ENCODE peak calls at places on chromosomes 16 and 17, in ten cellular contexts. C, J, F, P, X, V, A, Q, G and I are unnamed samples.

GRCh38 chr16:51408357-51408756 is 257.3 kb upstream of the SALL1 start:
- DNase-seq in C (no peak), J (no peak), F (no peak), P (no peak), X (no peak), V (no peak), A (peak), Q (peak), G (peak), I (no peak)

GRCh38 chr17:1673041-1673790 is 11.5 kb downstream of the PRPF8 start:
- DNase-seq in C (no peak), J (no peak), F (peak), P (no peak), X (no peak), V (no peak), A (no peak), Q (no peak), G (no peak), I (no peak)

GRCh38 chr17:1905190-1905919 is 75.5 kb downstream of the RPA1 start:
- DNase-seq in C (no peak), J (no peak), F (no peak), P (no peak), X (no peak), V (no peak), A (no peak), Q (no peak), G (no peak), I (peak)

GRCh38 chr17:494601-495195 is 142.1 kb upstream of the RPH3AL start:
- DNase-seq in C (no peak), J (no peak), F (no peak), P (no peak), X (no peak), V (no peak), A (no peak), Q (no peak), G (no peak), I (no peak)

GRCh38 chr17:33520404-33521032 is 227.4 kb upstream of the ASIC2 start:
- DNase-seq in C (no peak), J (peak), F (no peak), P (peak), X (peak), V (peak), A (peak), Q (no peak), G (peak), I (peak)

GRCh38 chr16:85238233-85238647 is 126.0 kb upstream of the CIBAR2 start:
- DNase-seq in C (no peak), J (peak), F (no peak), P (peak), X (peak), V (no peak), A (peak), Q (no peak), G (peak), I (peak)

GRCh38 chr17:82092094-82092586 is 5.9 kb downstream of the FASN start:
- DNase-seq in C (no peak), J (no peak), F (peak), P (no peak), X (no peak), V (no peak), A (no peak), Q (no peak), G (no peak), I (no peak)

GRCh38 chr16:85562102-85562786 is 50.9 kb upstream of the GSE1 start:
- DNase-seq in C (no peak), J (no peak), F (peak), P (no peak), X (no peak), V (no peak), A (no peak), Q (no peak), G (no peak), I (no peak)

GRCh38 chr17:47907932-47908562 is 12.0 kb downstream of the SP2 start:
- DNase-seq in C (no peak), J (no peak), F (no peak), P (no peak), X (no peak), V (no peak), A (peak), Q (no peak), G (no peak), I (no peak)

GRCh38 chr16:89890200-89890599 is 16.8 kb downstream of the TCF25 start:
- DNase-seq in C (no peak), J (no peak), F (no peak), P (no peak), X (no peak), V (no peak), A (no peak), Q (no peak), G (no peak), I (no peak)

GRCh38 chr17:1087381-1088241 is 90.7 kb downstream of the TIMM22 start:
- DNase-seq in C (no peak), J (peak), F (peak), P (peak), X (peak), V (no peak), A (no peak), Q (peak), G (no peak), I (peak)

GRCh38 chr17:78779848-78780247 is 2.2 kb downstream of the CYTH1 start:
- DNase-seq in C (no peak), J (no peak), F (no peak), P (no peak), X (no peak), V (no peak), A (no peak), Q (no peak), G (no peak), I (no peak)

GRCh38 chr17:41145261-41145660 is 4.4 kb downstream of the KRTAP4-5 start:
- DNase-seq in C (no peak), J (no peak), F (no peak), P (no peak), X (no peak), V (no peak), A (no peak), Q (no peak), G (no peak), I (no peak)

GRCh38 chr17:16345565-16345964 is 7.7 kb downstream of the CENPV start:
- DNase-seq in C (no peak), J (no peak), F (no peak), P (no peak), X (no peak), V (no peak), A (no peak), Q (no peak), G (no peak), I (no peak)

GRCh38 chr17:61837175-61838051 is 25.9 kb downstream of the BRIP1 start:
- DNase-seq in C (peak), J (peak), F (no peak), P (peak), X (peak), V (no peak), A (peak), Q (peak), G (peak), I (peak)

GRCh38 chr17:17416400-17417360 is 60.1 kb upstream of the MED9 start:
- DNase-seq in C (no peak), J (no peak), F (no peak), P (no peak), X (no peak), V (no peak), A (peak), Q (peak), G (peak), I (no peak)

GRCh38 chr16:87496101-87496801 is 3.4 kb upstream of the ZCCHC14 start:
- DNase-seq in C (no peak), J (no peak), F (no peak), P (no peak), X (no peak), V (no peak), A (no peak), Q (no peak), G (no peak), I (no peak)

GRCh38 chr16:85204242-85205010 is 92.2 kb upstream of the CIBAR2 start:
- DNase-seq in C (no peak), J (no peak), F (peak), P (no peak), X (no peak), V (no peak), A (peak), Q (peak), G (peak), I (no peak)

GRCh38 chr16:56941856-56942331 is 10.0 kb downstream of the HERPUD1 start:
- DNase-seq in C (no peak), J (no peak), F (no peak), P (no peak), X (no peak), V (no peak), A (no peak), Q (no peak), G (no peak), I (no peak)

GRCh38 chr16:62068747-62069146 is 32.5 kb upstream of the CDH8 start:
- DNase-seq in C (no peak), J (no peak), F (no peak), P (no peak), X (peak), V (no peak), A (no peak), Q (peak), G (no peak), I (no peak)

GRCh38 chr16:67464565-67464964 is 16.4 kb downstream of the ATP6V0D1 start:
- DNase-seq in C (no peak), J (no peak), F (peak), P (no peak), X (no peak), V (no peak), A (no peak), Q (no peak), G (no peak), I (peak)

GRCh38 chr17:40582328-40582901 is 17.1 kb upstream of the CCR7 start:
- DNase-seq in C (no peak), J (no peak), F (no peak), P (peak), X (no peak), V (no peak), A (no peak), Q (peak), G (no peak), I (peak)

GRCh38 chr17:78995761-78996451 is 13.7 kb downstream of the CANT1 start:
- DNase-seq in C (no peak), J (peak), F (no peak), P (no peak), X (peak), V (no peak), A (no peak), Q (no peak), G (no peak), I (peak)

GRCh38 chr17:70622382-70623260 is 453.3 kb downstream of the KCNJ2 start:
- DNase-seq in C (no peak), J (peak), F (no peak), P (peak), X (peak), V (peak), A (peak), Q (peak), G (peak), I (no peak)